ENCODE peak calls at places on chromosome 1, in six cellular contexts. T is GM03348; I is stimulated activated CD4-positive, alpha-beta T cell treated with anti-CD3 and anti-CD28 coated beads, Interleukin-1b, Interleukin-23, amount 100 ng/mL, for 1 hour; F is SK-MEL-5; L is esophagus muscularis mucosa; A is SK-N-SH. M is an unnamed sample.

GRCh38 chr1:54490361-54491248 is 57.4 kb upstream of the ACOT11 start:
- DNase-seq in T (peak), I (no peak), F (no peak), L (no peak), A (peak), M (no peak)

GRCh38 chr1:9038338-9038650 is 12.1 kb upstream of the SLC2A7 start:
- DNase-seq in T (no peak), I (no peak), F (no peak), L (no peak), A (no peak), M (no peak)

GRCh38 chr1:97332716-97333115 is 588.1 kb downstream of the DPYD start:
- DNase-seq in T (peak), I (no peak), F (no peak), L (no peak), A (no peak), M (no peak)

GRCh38 chr1:247401310-247402098 is 14.5 kb upstream of the NLRP3 start:
- DNase-seq in T (no peak), I (no peak), F (no peak), L (no peak), A (no peak), M (no peak)

GRCh38 chr1:6223617-6224016 is 12.1 kb downstream of the ICMT start:
- DNase-seq in T (no peak), I (no peak), F (no peak), L (no peak), A (no peak), M (no peak)

GRCh38 chr1:228866498-228866897 is 131.2 kb downstream of the RHOU start:
- DNase-seq in T (no peak), I (no peak), F (no peak), L (no peak), A (peak), M (no peak)

GRCh38 chr1:223706077-223706988 is 6.0 kb upstream of the CAPN2 start:
- DNase-seq in T (peak), I (no peak), F (no peak), L (no peak), A (no peak), M (no peak)

GRCh38 chr1:109789771-109790170 is 26.0 kb upstream of the EPS8L3 start:
- DNase-seq in T (no peak), I (no peak), F (no peak), L (no peak), A (peak), M (no peak)

GRCh38 chr1:196933531-196934189 is 9.9 kb upstream of the CFHR2 start:
- DNase-seq in T (no peak), I (no peak), F (peak), L (no peak), A (peak), M (no peak)

GRCh38 chr1:10324627-10325026 is 74.2 kb upstream of the PGD start:
- DNase-seq in T (no peak), I (no peak), F (no peak), L (no peak), A (no peak), M (no peak)

GRCh38 chr1:215766521-215766920 is 199.4 kb downstream of the KCTD3 start:
- DNase-seq in T (no peak), I (no peak), F (no peak), L (no peak), A (no peak), M (no peak)

GRCh38 chr1:98045211-98046030 is 124.6 kb upstream of the DPYD start:
- DNase-seq in T (peak), I (no peak), F (no peak), L (no peak), A (peak), M (no peak)

GRCh38 chr1:208233546-208233945 is 10.6 kb downstream of the PLXNA2 start:
- DNase-seq in T (no peak), I (no peak), F (no peak), L (no peak), A (no peak), M (peak)

GRCh38 chr1:192554904-192555303 is 20.7 kb upstream of the RGS1 start:
- DNase-seq in T (no peak), I (no peak), F (no peak), L (no peak), A (no peak), M (no peak)

GRCh38 chr1:61790837-61791236 is 48.6 kb downstream of the PATJ start:
- DNase-seq in T (no peak), I (no peak), F (no peak), L (no peak), A (no peak), M (no peak)

GRCh38 chr1:235404190-235404589 is 37.0 kb downstream of the TBCE start:
- DNase-seq in T (no peak), I (no peak), F (no peak), L (no peak), A (no peak), M (no peak)

GRCh38 chr1:152034654-152035405 is 2.0 kb downstream of the S100A11 start:
- DNase-seq in T (peak), I (no peak), F (peak), L (no peak), A (peak), M (peak)

GRCh38 chr1:193433599-193433998 is 247.2 kb upstream of the B3GALT2 start:
- DNase-seq in T (no peak), I (no peak), F (no peak), L (no peak), A (no peak), M (no peak)

GRCh38 chr1:247681288-247681897 is 1.9 kb upstream of the OR13G1 start:
- DNase-seq in T (peak), I (no peak), F (peak), L (no peak), A (peak), M (peak)

GRCh38 chr1:119327066-119327435 is 41.5 kb upstream of the HAO2 start:
- DNase-seq in T (no peak), I (no peak), F (peak), L (no peak), A (no peak), M (no peak)

GRCh38 chr1:62373221-62373620 is 54.0 kb upstream of the KANK4 start:
- DNase-seq in T (no peak), I (no peak), F (peak), L (no peak), A (no peak), M (no peak)

GRCh38 chr1:158149175-158149574 is 31.5 kb upstream of the CD1D start:
- DNase-seq in T (no peak), I (no peak), F (no peak), L (no peak), A (no peak), M (no peak)

GRCh38 chr1:68231627-68232303 is 558 bp downstream of the WLS start:
- DNase-seq in T (peak), I (no peak), F (peak), L (peak), A (peak), M (peak)

GRCh38 chr1:244833734-244834595 is 1.5 kb upstream of the COX20 start:
- DNase-seq in T (peak), I (no peak), F (peak), L (no peak), A (peak), M (peak)

GRCh38 chr1:1058921-1059493 is 15.1 kb downstream of the RNF223 start:
- DNase-seq in T (peak), I (no peak), F (peak), L (no peak), A (no peak), M (no peak)

GRCh38 chr1:151847867-151848596 is 5.5 kb downstream of the THEM5 start:
- DNase-seq in T (no peak), I (no peak), F (no peak), L (no peak), A (peak), M (no peak)

GRCh38 chr1:240766831-240767230 is 154.9 kb upstream of the GREM2 start:
- DNase-seq in T (peak), I (no peak), F (no peak), L (no peak), A (no peak), M (no peak)

GRCh38 chr1:240314845-240315746 is 223.4 kb downstream of the FMN2 start:
- DNase-seq in T (peak), I (no peak), F (no peak), L (no peak), A (no peak), M (no peak)

GRCh38 chr1:9652379-9653194 is 1.1 kb downstream of the PIK3CD start:
- DNase-seq in T (peak), I (peak), F (no peak), L (no peak), A (peak), M (no peak)

GRCh38 chr1:12555411-12556367 is 62.3 kb downstream of the DHRS3 start:
- DNase-seq in T (no peak), I (no peak), F (no peak), L (no peak), A (no peak), M (no peak)

GRCh38 chr1:49448200-49448599 is 575.6 kb downstream of the AGBL4 start:
- DNase-seq in T (no peak), I (no peak), F (no peak), L (no peak), A (no peak), M (no peak)

GRCh38 chr1:40703316-40703715 is 11.8 kb downstream of the NFYC start:
- DNase-seq in T (peak), I (no peak), F (peak), L (no peak), A (no peak), M (no peak)

GRCh38 chr1:145886390-145886789 is 724 bp upstream of the ANKRD35 start:
- DNase-seq in T (no peak), I (no peak), F (no peak), L (no peak), A (no peak), M (no peak)

GRCh38 chr1:89725016-89725380 is 92.1 kb downstream of the LRRC8C start:
- DNase-seq in T (peak), I (no peak), F (no peak), L (no peak), A (no peak), M (no peak)

GRCh38 chr1:215418876-215419442 is 148.1 kb upstream of the KCTD3 start:
- DNase-seq in T (no peak), I (no peak), F (peak), L (no peak), A (peak), M (no peak)